ENCODE peak calls at places on chromosomes 11 and 22, in six cellular contexts. V is mesenchymal stem cell; F is activated CD8-positive, alpha-beta T cell treated with anti-CD3 and anti-CD28 coated beads for 36 hours; X is GM18507; E is NCI-H2081; D is HTR-8/SVneo. I is an unnamed sample.

GRCh38 chr11:75406338-75406777 is 7.0 kb downstream of the RPS3 start:
- DNase-seq in D (no peak), F (no peak), E (peak; percentile 66), X (no peak), V (no peak), I (no peak)

GRCh38 chr11:128351168-128351567 is 236.2 kb downstream of the ETS1 start:
- DNase-seq in F (peak; percentile 20), V (no peak), D (no peak), E (no peak), X (no peak), I (no peak)

GRCh38 chr11:57340228-57340627 is 2.1 kb downstream of the P2RX3 start:
- DNase-seq in E (no peak), D (no peak), F (peak; percentile 50), V (peak; percentile 46), X (no peak), I (no peak)

GRCh38 chr11:36273110-36273509 is 16.1 kb downstream of the COMMD9 start:
- DNase-seq in E (peak; percentile 35), D (no peak), V (peak; percentile 44), X (no peak), F (no peak), I (no peak)

GRCh38 chr11:107563702-107564101 is 1.8 kb downstream of the ALKBH8 start:
- DNase-seq in E (peak; percentile 62), X (no peak), F (peak; percentile 58), V (peak; percentile 83), D (peak; percentile 46), I (peak; percentile 33)

GRCh38 chr22:30340911-30341685 is 14.4 kb upstream of the TBC1D10A start:
- DNase-seq in D (no peak), X (no peak), V (no peak), F (no peak), E (no peak), I (no peak)

GRCh38 chr11:134045799-134046635 is 22.9 kb upstream of the JAM3 start:
- DNase-seq in E (peak; percentile 78), V (peak; percentile 21), F (peak; percentile 67), D (no peak), X (no peak), I (no peak)

GRCh38 chr11:77724639-77725038 is 87.0 kb upstream of the CLNS1A start:
- DNase-seq in D (no peak), V (no peak), E (no peak), X (no peak), F (no peak), I (no peak)

I was measured in GM12864.